ENCODE peak calls at places on chromosomes 2 and 18, in nine cellular contexts. A is GM23248, P is OCI-LY7, Z is NT2/D1, D is GM12865, K is transverse colon, N is stomach, F is heart left ventricle, S is cardiac fibroblast. C is an unnamed sample.

GRCh38 chr2:83585250-83585649 is 873.8 kb downstream of the SUCLG1 start:
- DNase-seq in P (no peak), F (no peak), A (no peak), K (no peak), D (no peak), S (no peak), N (no peak), Z (no peak), C (no peak)

GRCh38 chr2:8729939-8730338 is 48.1 kb downstream of the ID2 start:
- DNase-seq in Z (no peak), N (no peak), F (peak), D (no peak), S (peak), P (no peak), K (no peak), A (no peak), C (no peak)

GRCh38 chr2:207768891-207769596 is 662 bp downstream of the FZD5 start:
- DNase-seq in Z (no peak), N (no peak), D (peak), K (peak), P (no peak), F (no peak), A (peak), S (peak), C (no peak)

GRCh38 chr18:46437019-46437418 is 220.0 kb downstream of the LOXHD1 start:
- DNase-seq in Z (no peak), S (no peak), F (no peak), K (no peak), N (no peak), D (no peak), P (no peak), A (no peak), C (no peak)

GRCh38 chr2:234951386-234952269 is at the start of gene SH3BP4:
- DNase-seq in D (no peak), S (peak), F (peak), K (peak), Z (no peak), N (peak), P (no peak), A (peak), C (no peak)

GRCh38 chr2:43426305-43427031 is 169.4 kb downstream of the THADA start:
- DNase-seq in D (peak), S (peak), Z (no peak), K (peak), F (peak), A (peak), N (peak), P (peak), C (peak)

GRCh38 chr2:96315400-96316071 is 9.6 kb upstream of the ITPRIPL1 start:
- DNase-seq in P (peak), F (no peak), Z (no peak), S (peak), K (peak), D (peak), N (no peak), A (peak), C (peak)

GRCh38 chr2:25374411-25374810 is 32.7 kb upstream of the DNMT3A start:
- DNase-seq in P (no peak), F (no peak), K (no peak), A (no peak), D (no peak), S (no peak), Z (no peak), N (no peak), C (no peak)

GRCh38 chr2:162839419-162839818 is 852 bp upstream of the KCNH7 start:
- DNase-seq in K (no peak), A (no peak), S (no peak), Z (no peak), D (no peak), F (no peak), N (no peak), P (no peak), C (no peak)

GRCh38 chr18:62857278-62857976 is 142.1 kb downstream of the PHLPP1 start:
- DNase-seq in D (no peak), P (no peak), A (no peak), N (no peak), K (no peak), Z (no peak), F (no peak), S (no peak), C (no peak)

GRCh38 chr2:119181391-119181790 is 22.8 kb upstream of the C1QL2 start:
- DNase-seq in S (no peak), K (no peak), F (no peak), D (no peak), N (no peak), Z (no peak), A (no peak), P (no peak), C (no peak)

GRCh38 chr18:48165104-48165866 is 234.8 kb upstream of the SMAD2 start:
- DNase-seq in D (no peak), P (no peak), F (no peak), K (peak), A (no peak), Z (no peak), N (no peak), S (no peak), C (no peak)

GRCh38 chr2:183614797-183615429 is 490.7 kb downstream of the NUP35 start:
- DNase-seq in F (peak), A (no peak), Z (no peak), D (no peak), P (no peak), N (no peak), K (no peak), S (no peak), C (peak)

GRCh38 chr2:219059375-219059724 is 1.4 kb downstream of the IHH start:
- DNase-seq in Z (no peak), P (no peak), S (no peak), A (peak), N (no peak), F (no peak), K (no peak), D (no peak), C (no peak)
- H3K4me3 ChIP-seq in Z (no peak), P (no peak), S (no peak), A (no peak), N (peak), F (peak), K (peak), D (no peak), C (no peak)

DNA sequence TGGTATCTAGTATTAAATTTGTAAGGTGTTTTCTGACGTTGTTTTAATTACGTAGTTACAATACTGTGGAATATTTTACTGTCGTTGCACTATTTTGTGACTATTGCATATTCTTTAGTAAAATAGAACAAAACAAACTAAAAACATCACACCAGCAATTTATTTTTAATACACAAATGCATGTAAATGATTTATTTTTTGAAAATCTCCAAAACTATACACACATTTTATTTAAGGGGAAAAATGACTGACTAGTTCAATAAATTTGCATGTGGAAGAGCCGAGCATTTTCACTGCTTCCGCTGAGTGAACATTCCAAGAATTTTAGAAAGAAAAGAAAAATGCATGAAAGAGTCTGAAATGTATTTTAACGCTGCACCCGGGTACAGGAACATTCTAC is 257.6 kb downstream of the MEIS1 start:
- DNase-seq in Z (no peak), F (no peak), P (no peak), N (no peak), S (no peak), D (no peak), A (no peak), K (no peak), C (no peak)
- H3K4me3 ChIP-seq in Z (no peak), F (no peak), P (no peak), N (peak), S (no peak), D (no peak), A (no peak), K (peak), C (no peak)

GRCh38 chr18:57436193-57436964 is 1.2 kb downstream of the ONECUT2 start:
- DNase-seq in Z (no peak), N (no peak), D (no peak), K (no peak), A (no peak), F (no peak), P (no peak), S (no peak), C (no peak)
- H3K4me3 ChIP-seq in Z (peak), N (no peak), D (no peak), K (no peak), A (no peak), F (no peak), P (no peak), S (no peak), C (no peak)

GRCh38 chr2:61182059-61182383 is 20.0 kb downstream of the C2orf74 start:
- DNase-seq in S (no peak), D (no peak), N (no peak), F (no peak), A (no peak), Z (no peak), K (no peak), P (no peak), C (no peak)
- H3K4me3 ChIP-seq in S (no peak), D (no peak), N (no peak), F (no peak), A (no peak), Z (no peak), K (no peak), P (no peak), C (no peak)

GRCh38 chr2:11310212-11310611 is 34.2 kb downstream of the ROCK2 start:
- DNase-seq in D (no peak), F (no peak), N (no peak), K (no peak), P (no peak), S (no peak), Z (no peak), A (peak), C (no peak)

GRCh38 chr2:11312770-11313471 is 31.5 kb downstream of the ROCK2 start:
- DNase-seq in F (no peak), D (no peak), P (no peak), N (no peak), S (no peak), K (no peak), Z (no peak), A (no peak), C (no peak)

GRCh38 chr2:11307764-11308415 is 36.5 kb downstream of the ROCK2 start:
- DNase-seq in A (no peak), F (no peak), K (no peak), N (no peak), Z (no peak), D (no peak), P (no peak), S (no peak), C (no peak)

GRCh38 chr2:11311543-11311942 is 32.9 kb downstream of the ROCK2 start:
- DNase-seq in Z (no peak), S (no peak), D (no peak), P (no peak), F (no peak), K (no peak), A (no peak), N (no peak), C (no peak)

GRCh38 chr2:11309706-11310105 is 34.7 kb downstream of the ROCK2 start:
- DNase-seq in D (no peak), A (no peak), P (no peak), N (no peak), F (no peak), Z (no peak), K (no peak), S (no peak), C (no peak)
- H3K4me3 ChIP-seq in D (no peak), A (no peak), P (no peak), N (no peak), F (no peak), Z (no peak), K (no peak), S (no peak), C (no peak)

DNA sequence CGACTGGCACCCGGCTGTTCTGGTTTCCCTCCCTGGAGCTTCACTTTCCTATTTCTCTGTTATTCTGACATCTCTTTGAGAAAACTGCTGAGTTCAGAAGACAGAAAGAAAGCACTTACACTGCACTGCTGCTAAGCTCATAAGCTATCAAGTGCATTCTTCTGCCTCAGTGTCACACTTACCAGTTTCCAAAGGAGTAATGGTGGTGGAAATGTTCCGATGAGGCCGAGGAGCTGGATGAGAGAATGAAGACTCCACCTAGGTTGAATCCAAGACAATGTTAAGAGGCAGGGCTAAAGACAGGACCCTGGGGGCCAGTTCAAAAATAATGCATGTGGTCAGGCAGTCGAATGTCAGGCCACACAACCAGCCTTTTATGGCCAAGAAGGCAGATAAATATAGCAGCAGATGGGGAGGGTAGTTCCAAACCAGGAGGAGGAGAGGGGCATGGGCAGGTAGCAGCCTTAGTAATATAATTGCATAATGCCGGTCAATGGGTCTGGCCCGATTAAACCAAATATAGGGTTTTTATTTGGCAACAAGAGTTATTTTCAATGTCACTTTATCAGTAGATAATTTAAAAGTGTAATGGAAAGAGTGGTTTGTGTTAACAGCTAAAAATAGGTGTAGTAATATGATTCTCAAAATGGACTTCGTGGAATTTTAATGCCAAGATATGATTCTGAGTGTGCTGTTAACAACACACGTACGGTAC is at the start of gene MYOM1:
- DNase-seq in S (no peak), A (no peak), K (no peak), D (no peak), P (no peak), Z (no peak), F (peak), N (no peak), C (no peak)
- H3K4me3 ChIP-seq in S (no peak), A (no peak), K (peak), D (no peak), P (no peak), Z (no peak), F (peak), N (peak), C (no peak)

GRCh38 chr2:15786003-15786654 is 154.2 kb upstream of the MYCN start:
- DNase-seq in D (no peak), A (no peak), N (no peak), K (no peak), S (no peak), P (no peak), F (no peak), Z (no peak), C (no peak)

GRCh38 chr2:15786901-15787300 is 153.4 kb upstream of the MYCN start:
- DNase-seq in A (no peak), Z (no peak), K (no peak), S (no peak), D (no peak), N (no peak), P (no peak), F (no peak), C (no peak)

GRCh38 chr2:15788458-15789229 is 151.7 kb upstream of the MYCN start:
- DNase-seq in D (no peak), F (no peak), P (no peak), S (no peak), K (no peak), Z (no peak), N (no peak), A (no peak), C (no peak)

GRCh38 chr2:15789381-15790062 is 150.8 kb upstream of the MYCN start:
- DNase-seq in A (no peak), F (no peak), N (no peak), K (no peak), P (no peak), S (no peak), Z (no peak), D (no peak), C (no peak)

GRCh38 chr2:15787535-15788457 is 152.6 kb upstream of the MYCN start:
- DNase-seq in K (no peak), D (no peak), S (no peak), F (no peak), N (no peak), P (no peak), A (no peak), Z (no peak), C (no peak)
- H3K4me3 ChIP-seq in K (no peak), D (no peak), S (no peak), F (no peak), N (no peak), P (no peak), A (no peak), Z (no peak), C (no peak)

GRCh38 chr2:232632229-232632903 is 1.0 kb upstream of the EFHD1 start:
- DNase-seq in K (no peak), N (no peak), Z (no peak), D (no peak), F (peak), A (no peak), P (no peak), S (no peak), C (no peak)
- H3K4me3 ChIP-seq in K (peak), N (peak), Z (peak), D (no peak), F (peak), A (peak), P (no peak), S (peak), C (peak)